ENCODE peak calls at places on chromosome 5, in six cellular contexts. Y is SK-N-DZ, H is iPS-NIHi11, I is cardiac muscle cell, V is NCI-H1092 treated with DMSO at 0.1 percent for 48 hours, P is astrocyte of the spinal cord. K is an unnamed sample.
A peak's percentile ranks its signal among the peaks of the same experiment; 100 is the strongest.

GRCh38 chr5:158819095-158819494 is 280.6 kb downstream of the EBF1 start:
- DNase-seq in I (no peak), H (no peak), V (no peak), Y (no peak), P (no peak), K (no peak)

GRCh38 chr5:142087920-142088679 is 20.5 kb upstream of the NDFIP1 start:
- DNase-seq in H (no peak), P (no peak), V (no peak), Y (no peak), I (no peak), K (no peak)

GRCh38 chr5:175003531-175003930 is 279.1 kb downstream of the MSX2 start:
- DNase-seq in I (no peak), H (no peak), V (no peak), P (no peak), Y (no peak), K (no peak)

GRCh38 chr5:124801551-124801950 is 55.1 kb upstream of the ZNF608 start:
- DNase-seq in Y (no peak), I (no peak), H (no peak), P (no peak), V (no peak), K (no peak)

GRCh38 chr5:9545959-9546851 is at the start of gene SEMA5A:
- DNase-seq in Y (peak; percentile 56), H (peak; percentile 72), I (peak; percentile 78), P (peak; percentile 68), V (peak; percentile 1), K (no peak)

GRCh38 chr5:160395111-160395510 is 4.7 kb downstream of the FAM200C start:
- DNase-seq in H (no peak), I (no peak), P (no peak), V (no peak), Y (no peak), K (no peak)

GRCh38 chr5:5239191-5239590 is 99.1 kb downstream of the ADAMTS16 start:
- DNase-seq in V (no peak), P (no peak), Y (no peak), H (no peak), I (no peak), K (no peak)

GRCh38 chr5:51395666-51396356 is 12.6 kb downstream of the ISL1 start:
- DNase-seq in V (no peak), Y (no peak), P (no peak), I (no peak), H (no peak), K (no peak)

GRCh38 chr5:174335682-174336364 is 290.3 kb downstream of the NSG2 start:
- DNase-seq in Y (no peak), H (no peak), V (no peak), I (no peak), P (no peak), K (no peak)

GRCh38 chr5:79560774-79561524 is 47.0 kb upstream of the HOMER1 start:
- DNase-seq in I (peak; percentile 11), V (no peak), P (peak; percentile 18), H (no peak), Y (no peak), K (no peak)

GRCh38 chr5:179430256-179431175 is 85.3 kb upstream of the ADAMTS2 start:
- DNase-seq in H (no peak), V (no peak), P (no peak), I (no peak), Y (no peak), K (no peak)

GRCh38 chr5:164475339-164475977 is 970.0 kb downstream of the MAT2B start:
- DNase-seq in H (peak; percentile 35), P (peak; percentile 27), V (no peak), Y (peak; percentile 35), I (peak; percentile 59), K (peak; percentile 47)

GRCh38 chr5:1183424-1184162 is 17.8 kb upstream of the SLC6A19 start:
- DNase-seq in Y (no peak), P (no peak), I (no peak), H (no peak), V (no peak), K (no peak)

GRCh38 chr5:40409600-40409999 is 270.1 kb upstream of the PTGER4 start:
- DNase-seq in V (no peak), H (no peak), Y (no peak), P (no peak), I (peak; percentile 27), K (no peak)

GRCh38 chr5:127442085-127442484 is 75.4 kb upstream of the PRRC1 start:
- DNase-seq in V (peak; percentile 19), Y (peak; percentile 22), H (no peak), I (peak; percentile 36), P (peak; percentile 42), K (peak; percentile 10)

GRCh38 chr5:96282020-96282419 is 151.0 kb downstream of the PCSK1 start:
- DNase-seq in V (no peak), P (no peak), I (no peak), H (no peak), Y (no peak), K (no peak)

GRCh38 chr5:56011835-56012234 is 17.1 kb upstream of the IL6ST start:
- DNase-seq in P (peak; percentile 79), H (no peak), Y (no peak), I (peak; percentile 89), V (no peak), K (peak; percentile 66)